ENCODE peak calls at places on chromosomes 2 and 18, in nine cellular contexts. L, M, R, V, Z, Q, K, U and P are unnamed samples.

GRCh38 chr2:207252979-207253640 is 87.4 kb upstream of the KLF7 start:
- DNase-seq in L (no peak), M (no peak), R (no peak), V (peak), Z (no peak), Q (no peak), K (peak), U (no peak), P (no peak)

GRCh38 chr18:2981212-2981728 is 31.7 kb downstream of the LPIN2 start:
- DNase-seq in L (peak), M (no peak), R (peak), V (peak), Z (peak), Q (no peak), K (peak), U (peak), P (peak)

GRCh38 chr2:10522726-10523405 is 74.7 kb upstream of the ODC1 start:
- DNase-seq in L (no peak), M (no peak), R (no peak), V (no peak), Z (no peak), Q (no peak), K (no peak), U (no peak), P (no peak)

GRCh38 chr18:74896390-74896991 is 298.8 kb downstream of the ZNF407 start:
- DNase-seq in L (peak), M (peak), R (no peak), V (peak), Z (peak), Q (no peak), K (peak), U (peak), P (no peak)

GRCh38 chr2:75680402-75680801 is 30.3 kb downstream of the GCFC2 start:
- DNase-seq in L (no peak), M (no peak), R (no peak), V (no peak), Z (peak), Q (no peak), K (no peak), U (no peak), P (no peak)

GRCh38 chr2:15965564-15966019 is 25.2 kb downstream of the MYCN start:
- DNase-seq in L (no peak), M (no peak), R (no peak), V (no peak), Z (no peak), Q (no peak), K (no peak), U (no peak), P (no peak)

GRCh38 chr2:168602846-168603406 is 146.9 kb downstream of the CERS6 start:
- DNase-seq in L (no peak), M (no peak), R (no peak), V (no peak), Z (no peak), Q (no peak), K (no peak), U (no peak), P (no peak)

GRCh38 chr2:129504646-129505045 is 474.8 kb upstream of the RAB6C start:
- DNase-seq in L (no peak), M (no peak), R (no peak), V (no peak), Z (no peak), Q (no peak), K (no peak), U (no peak), P (no peak)

GRCh38 chr2:239495816-239496371 is 95.1 kb upstream of the HDAC4 start:
- DNase-seq in L (no peak), M (no peak), R (no peak), V (no peak), Z (no peak), Q (no peak), K (no peak), U (no peak), P (no peak)

GRCh38 chr2:113709022-113709421 is 47.4 kb downstream of the SLC35F5 start:
- DNase-seq in L (no peak), M (no peak), R (no peak), V (no peak), Z (no peak), Q (no peak), K (no peak), U (no peak), P (no peak)

GRCh38 chr2:109129356-109129920 is 433 bp downstream of the SH3RF3 start:
- DNase-seq in L (no peak), M (no peak), R (peak), V (peak), Z (peak), Q (peak), K (no peak), U (no peak), P (peak)

GRCh38 chr18:22604390-22604985 is 186.8 kb upstream of the CTAGE1 start:
- DNase-seq in L (no peak), M (no peak), R (peak), V (no peak), Z (no peak), Q (no peak), K (peak), U (peak), P (no peak)

GRCh38 chr2:41441958-41442357 is 605.9 kb upstream of the PKDCC start:
- DNase-seq in L (no peak), M (no peak), R (no peak), V (no peak), Z (no peak), Q (no peak), K (no peak), U (no peak), P (no peak)

GRCh38 chr2:113208995-113209868 is 35.5 kb downstream of the PSD4 start:
- DNase-seq in L (no peak), M (no peak), R (no peak), V (peak), Z (no peak), Q (no peak), K (peak), U (no peak), P (peak)

GRCh38 chr2:221166283-221166682 is 405.8 kb downstream of the EPHA4 start:
- DNase-seq in L (no peak), M (no peak), R (no peak), V (no peak), Z (no peak), Q (no peak), K (peak), U (no peak), P (no peak)

GRCh38 chr2:21643180-21643579 is 519.4 kb downstream of the TDRD15 start:
- DNase-seq in L (no peak), M (no peak), R (no peak), V (peak), Z (peak), Q (no peak), K (no peak), U (peak), P (no peak)

GRCh38 chr2:203804070-203804469 is 63.5 kb upstream of the CTLA4 start:
- DNase-seq in L (no peak), M (no peak), R (peak), V (no peak), Z (no peak), Q (no peak), K (peak), U (peak), P (peak)

GRCh38 chr18:13264986-13265900 is 46.7 kb downstream of the LDLRAD4 start:
- DNase-seq in L (no peak), M (no peak), R (no peak), V (no peak), Z (no peak), Q (no peak), K (no peak), U (no peak), P (no peak)

GRCh38 chr18:58937913-58938312 is 73.2 kb downstream of the ZNF532 start:
- DNase-seq in L (no peak), M (no peak), R (no peak), V (no peak), Z (no peak), Q (no peak), K (no peak), U (no peak), P (peak)

GRCh38 chr2:140643761-140644187 is 1487.0 kb downstream of the LRP1B start:
- DNase-seq in L (peak), M (no peak), R (peak), V (peak), Z (peak), Q (no peak), K (peak), U (peak), P (no peak)

GRCh38 chr18:45231606-45232005 is 383.7 kb upstream of the SLC14A2 start:
- DNase-seq in L (no peak), M (no peak), R (no peak), V (no peak), Z (no peak), Q (no peak), K (no peak), U (no peak), P (no peak)

GRCh38 chr18:36578871-36579270 is 249.9 kb downstream of the TPGS2 start:
- DNase-seq in L (no peak), M (no peak), R (peak), V (no peak), Z (no peak), Q (no peak), K (no peak), U (no peak), P (peak)

GRCh38 chr2:228417526-228417925 is 236.0 kb upstream of the SPHKAP start:
- DNase-seq in L (no peak), M (no peak), R (no peak), V (no peak), Z (no peak), Q (no peak), K (no peak), U (peak), P (no peak)

GRCh38 chr2:85804026-85804425 is 50.2 kb downstream of the ATOH8 start:
- DNase-seq in L (no peak), M (no peak), R (no peak), V (no peak), Z (no peak), Q (no peak), K (no peak), U (no peak), P (no peak)

GRCh38 chr2:234701841-234702240 is 205.0 kb upstream of the ARL4C start:
- DNase-seq in L (no peak), M (no peak), R (no peak), V (no peak), Z (no peak), Q (no peak), K (no peak), U (no peak), P (no peak)

GRCh38 chr18:21391074-21391673 is 149.1 kb downstream of the GREB1L start:
- DNase-seq in L (peak), M (no peak), R (peak), V (peak), Z (no peak), Q (no peak), K (peak), U (peak), P (peak)

GRCh38 chr2:174337337-174338154 is 2.8 kb downstream of the SP9 start:
- DNase-seq in L (no peak), M (no peak), R (peak), V (peak), Z (peak), Q (no peak), K (peak), U (no peak), P (no peak)

GRCh38 chr2:118576109-118576855 is 271.2 kb downstream of the EN1 start:
- DNase-seq in L (no peak), M (no peak), R (peak), V (no peak), Z (no peak), Q (no peak), K (no peak), U (no peak), P (no peak)

GRCh38 chr2:100281521-100282438 is 40.5 kb downstream of the LONRF2 start:
- DNase-seq in L (no peak), M (no peak), R (peak), V (no peak), Z (no peak), Q (no peak), K (peak), U (no peak), P (peak)

GRCh38 chr2:174209325-174209724 is 39.0 kb downstream of the OLA1 start:
- DNase-seq in L (no peak), M (no peak), R (no peak), V (no peak), Z (no peak), Q (no peak), K (no peak), U (no peak), P (no peak)

GRCh38 chr2:172734711-172735645 is 667 bp upstream of the RAPGEF4 start:
- DNase-seq in L (no peak), M (no peak), R (peak), V (no peak), Z (no peak), Q (no peak), K (no peak), U (no peak), P (no peak)

GRCh38 chr2:53508667-53509066 is 258.9 kb upstream of the CHAC2 start:
- DNase-seq in L (no peak), M (no peak), R (no peak), V (peak), Z (no peak), Q (no peak), K (peak), U (no peak), P (no peak)

GRCh38 chr18:32018331-32019250 is at the start of gene RNF125:
- DNase-seq in L (no peak), M (peak), R (peak), V (peak), Z (peak), Q (peak), K (peak), U (peak), P (peak)

GRCh38 chr2:74991977-74992376 is 33.5 kb downstream of the POLE4 start:
- DNase-seq in L (no peak), M (no peak), R (peak), V (no peak), Z (peak), Q (no peak), K (no peak), U (peak), P (peak)

GRCh38 chr18:11983592-11983991 is 2.3 kb downstream of the IMPA2 start:
- DNase-seq in L (no peak), M (peak), R (no peak), V (no peak), Z (no peak), Q (no peak), K (no peak), U (no peak), P (no peak)

GRCh38 chr2:79370976-79371550 is 141.8 kb upstream of the CTNNA2 start:
- DNase-seq in L (no peak), M (no peak), R (no peak), V (no peak), Z (no peak), Q (no peak), K (no peak), U (no peak), P (no peak)

GRCh38 chr2:240623531-240624010 is 1.7 kb upstream of the GPR35 start:
- DNase-seq in L (no peak), M (no peak), R (no peak), V (no peak), Z (no peak), Q (peak), K (no peak), U (no peak), P (no peak)

GRCh38 chr18:48361801-48362200 is 47.4 kb downstream of the ZBTB7C start:
- DNase-seq in L (no peak), M (no peak), R (no peak), V (no peak), Z (no peak), Q (no peak), K (no peak), U (no peak), P (no peak)

GRCh38 chr2:74008761-74009395 is 24.2 kb downstream of the TET3 start:
- DNase-seq in L (no peak), M (no peak), R (peak), V (no peak), Z (no peak), Q (no peak), K (peak), U (no peak), P (peak)

GRCh38 chr2:219443697-219444023 is 9.0 kb downstream of the SPEG start:
- DNase-seq in L (no peak), M (no peak), R (no peak), V (no peak), Z (no peak), Q (peak), K (no peak), U (no peak), P (no peak)
- H3K4me3 ChIP-seq in L (no peak), M (no peak), R (no peak), V (no peak), Z (no peak), Q (no peak), K (no peak), U (no peak), P (no peak)

GRCh38 chr2:226837787-226838603 is 2.1 kb downstream of the RHBDD1 start:
- DNase-seq in L (no peak), M (no peak), R (no peak), V (no peak), Z (no peak), Q (no peak), K (no peak), U (no peak), P (no peak)
- TF ChIP-seq CTCF in L (no peak), M (no peak), R (no peak), V (no peak), Z (no peak), Q (no peak), K (no peak), U (no peak), P (no peak)

DNA sequence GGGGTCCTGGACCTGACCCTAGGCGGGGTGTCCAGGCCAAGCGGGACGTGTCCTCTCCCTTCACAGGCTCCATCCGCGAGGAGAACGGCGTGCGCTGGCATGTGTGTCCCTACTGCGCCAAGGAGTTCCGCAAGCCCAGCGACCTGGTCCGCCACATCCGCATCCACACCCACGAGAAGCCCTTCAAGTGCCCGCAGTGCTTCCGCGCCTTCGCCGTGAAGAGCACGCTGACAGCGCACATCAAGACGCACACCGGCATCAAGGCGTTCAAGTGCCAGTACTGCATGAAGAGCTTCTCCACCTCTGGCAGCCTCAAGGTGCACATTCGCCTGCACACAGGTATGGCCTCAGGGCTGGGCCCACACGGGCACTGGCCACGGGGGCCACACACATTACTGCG is 72.6 kb downstream of the ZNF236 start:
- DNase-seq in L (no peak), M (no peak), R (no peak), V (no peak), Z (no peak), Q (no peak), K (no peak), U (no peak), P (no peak)
- H3K4me3 ChIP-seq in L (no peak), M (no peak), R (no peak), V (no peak), Z (no peak), Q (no peak), K (no peak), U (no peak), P (no peak)

GRCh38 chr2:231037731-231038482 is 584 bp downstream of the C2orf72 start:
- DNase-seq in L (no peak), M (peak), R (peak), V (peak), Z (peak), Q (no peak), K (no peak), U (no peak), P (no peak)
- TF ChIP-seq CTCF in L (peak), M (no peak), R (no peak), V (peak), Z (no peak), Q (no peak), K (no peak), U (no peak), P (no peak)

DNA sequence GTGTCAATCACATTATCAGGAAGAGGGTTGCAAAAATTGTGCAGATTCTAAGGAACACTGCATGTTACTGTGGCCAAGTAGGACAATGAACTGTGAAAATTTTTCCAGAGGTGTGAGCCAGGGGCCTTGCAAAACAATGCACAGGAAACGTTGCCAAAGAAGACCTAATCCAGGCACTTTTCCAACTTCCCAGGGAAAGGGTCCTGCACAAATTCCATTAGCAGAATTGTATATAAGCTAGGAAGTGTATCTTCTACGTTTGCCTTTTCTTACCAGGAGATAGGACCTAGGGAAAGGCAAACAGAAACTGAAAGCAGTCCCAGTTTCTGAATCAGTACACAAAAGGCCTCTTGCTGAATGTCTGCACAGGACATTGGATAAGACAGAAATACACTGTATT is 1888.3 kb upstream of the CELF4 start:
- DNase-seq in L (no peak), M (no peak), R (peak), V (no peak), Z (peak), Q (no peak), K (peak), U (no peak), P (peak)
- H3K4me3 ChIP-seq in L (no peak), M (no peak), R (no peak), V (no peak), Z (no peak), Q (no peak), K (no peak), U (no peak), P (peak)